ENCODE peak calls at places on chromosome 3, in four cellular contexts. Z, G, S and F are unnamed samples.

GRCh38 chr3:62727576-62727975 is 147.6 kb downstream of the CADPS start:
- DNase-seq in G (no peak), S (no peak), Z (no peak), F (no peak)

GRCh38 chr3:127256872-127257271 is 31.0 kb downstream of the PRR20G start:
- DNase-seq in S (no peak), G (no peak), Z (no peak), F (no peak)

GRCh38 chr3:127456471-127457093 is 134.0 kb downstream of the TPRA1 start:
- DNase-seq in G (no peak), Z (no peak), S (no peak), F (no peak)

GRCh38 chr3:172622916-172623700 is 87.8 kb downstream of the NCEH1 start:
- DNase-seq in Z (no peak), S (no peak), G (no peak), F (peak; percentile 52)

GRCh38 chr3:130892759-130893239 is 1.1 kb upstream of the ATP2C1 start:
- DNase-seq in G (peak; percentile 64), Z (no peak), S (peak; percentile 61), F (peak; percentile 81)

GRCh38 chr3:152622813-152623167 is 212.1 kb upstream of the P2RY1 start:
- DNase-seq in Z (no peak), S (no peak), G (no peak), F (no peak)

GRCh38 chr3:151843275-151843674 is 29.4 kb downstream of the AADAC start:
- DNase-seq in Z (no peak), S (no peak), G (no peak), F (no peak)

GRCh38 chr3:160562952-160563351 is 2.4 kb downstream of the KPNA4 start:
- DNase-seq in G (no peak), S (no peak), Z (no peak), F (no peak)

GRCh38 chr3:187291512-187292132 is at the start of gene MASP1:
- DNase-seq in Z (no peak), G (no peak), S (no peak), F (no peak)

GRCh38 chr3:6120786-6121185 is 740.1 kb upstream of the GRM7 start:
- DNase-seq in S (no peak), G (no peak), Z (no peak), F (no peak)

GRCh38 chr3:109806929-109807328 is 469.6 kb upstream of the DPPA4 start:
- DNase-seq in Z (no peak), G (no peak), S (peak; percentile 88), F (peak; percentile 5)

GRCh38 chr3:114363554-114364202 is 69.8 kb downstream of the TIGIT start:
- DNase-seq in Z (no peak), S (no peak), G (no peak), F (no peak)

GRCh38 chr3:98893740-98894139 is 7.8 kb downstream of the DCBLD2 start:
- DNase-seq in Z (no peak), S (no peak), G (no peak), F (no peak)

GRCh38 chr3:147392083-147392916 is 14.0 kb downstream of the ZIC4 start:
- DNase-seq in G (no peak), Z (no peak), S (no peak), F (no peak)

GRCh38 chr3:102092617-102093466 is 243.5 kb downstream of the NFKBIZ start:
- DNase-seq in Z (no peak), G (no peak), S (no peak), F (no peak)

GRCh38 chr3:51610708-51611107 is 60.3 kb upstream of the TEX264 start:
- DNase-seq in S (no peak), Z (no peak), G (no peak), F (no peak)

GRCh38 chr3:123105201-123106189 is 38.7 kb downstream of the PDIA5 start:
- DNase-seq in Z (no peak), G (peak; percentile 33), S (no peak), F (no peak)

GRCh38 chr3:25021816-25022215 is 406.2 kb upstream of the RARB start:
- DNase-seq in G (no peak), S (no peak), Z (no peak), F (no peak)
- TF ChIP-seq EGR1 in G (no peak), S (no peak), Z (no peak), F (no peak)

DNA sequence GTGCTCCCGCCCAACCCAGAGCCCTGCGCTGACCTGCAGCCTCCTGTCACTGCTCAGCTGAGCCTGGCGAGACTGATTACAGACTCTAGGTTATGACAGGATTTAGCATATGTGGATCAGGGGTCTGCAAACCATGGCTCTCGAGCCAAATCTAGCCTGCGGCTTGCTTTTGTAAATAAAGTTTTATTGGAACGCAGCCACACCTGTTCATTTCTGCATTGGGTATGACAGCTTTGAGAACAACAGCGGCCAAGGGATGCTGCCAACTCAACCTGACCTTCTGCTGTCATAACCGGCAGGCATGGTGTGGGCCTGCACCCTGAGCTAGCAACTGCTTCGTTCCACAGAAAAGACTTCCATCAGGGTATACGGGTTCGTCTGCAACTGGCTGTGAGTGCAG is 50.5 kb upstream of the IQSEC1 start:
- DNase-seq in S (no peak), G (no peak), Z (no peak), F (no peak)
- TF ChIP-seq EGR1 in S (no peak), G (no peak), Z (no peak), F (no peak)

GRCh38 chr3:133535971-133536634 is 37.4 kb upstream of the CDV3 start:
- DNase-seq in S (no peak), G (no peak), Z (no peak), F (no peak)
- TF ChIP-seq EGR1 in S (no peak), G (no peak), Z (no peak), F (no peak)

DNA sequence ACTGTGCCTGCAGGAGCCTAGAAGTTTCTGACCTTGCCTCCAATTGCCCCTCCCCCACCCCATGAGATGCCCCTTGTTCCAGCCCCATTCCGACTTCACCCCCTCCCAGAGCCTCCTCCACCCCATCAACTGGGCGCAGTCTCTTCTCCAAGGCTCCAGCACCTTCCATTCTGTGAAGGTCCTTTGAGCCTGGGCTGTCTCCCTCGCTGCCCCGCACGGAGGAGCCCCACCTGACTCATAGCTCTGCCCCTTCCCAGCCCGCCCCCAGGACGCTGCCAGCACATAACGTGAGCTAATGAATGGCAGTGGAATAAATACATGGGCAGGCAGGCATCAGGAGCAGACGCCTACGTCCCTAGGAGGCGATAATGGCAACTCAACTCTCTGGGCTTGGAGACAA is 113.1 kb downstream of the NUP210 start:
- DNase-seq in Z (no peak), S (no peak), G (no peak), F (no peak)
- TF ChIP-seq EGR1 in Z (no peak), S (no peak), G (no peak), F (no peak)

DNA sequence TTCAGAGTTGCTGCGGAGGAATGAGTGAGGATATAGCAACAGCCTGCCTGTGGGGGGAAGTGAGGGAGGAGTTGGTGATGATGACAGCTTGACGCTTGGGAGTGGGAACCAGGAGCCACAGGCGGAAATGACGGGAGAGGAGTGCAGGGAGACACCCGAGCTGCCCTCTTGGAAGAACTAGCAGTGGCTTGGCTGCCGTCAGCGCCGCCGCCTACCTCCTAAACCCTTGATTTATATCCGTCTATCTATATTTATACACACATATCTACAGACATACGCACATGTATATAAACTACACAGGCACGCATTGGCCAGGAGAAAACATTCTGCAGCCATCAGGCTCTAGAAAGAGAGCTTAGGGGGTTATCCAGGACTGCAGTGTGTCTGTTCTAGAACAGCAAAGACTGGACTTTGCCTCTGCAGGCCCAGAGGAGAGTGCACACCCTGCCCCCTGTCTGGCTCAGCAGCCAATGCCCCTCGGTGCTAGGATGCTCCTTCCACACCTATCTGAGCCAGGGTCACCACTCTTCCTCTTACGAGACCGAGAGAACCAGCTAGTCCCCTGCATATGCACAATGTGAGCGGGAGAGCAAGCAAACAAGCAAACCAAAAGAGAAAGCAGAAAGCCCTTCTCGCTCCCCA is 45.3 kb upstream of the MAGEF1 start:
- DNase-seq in Z (no peak), S (no peak), G (no peak), F (no peak)
- TF ChIP-seq EGR1 in Z (no peak), S (no peak), G (no peak), F (no peak)

GRCh38 chr3:32056559-32057290 is 49.7 kb upstream of the GPD1L start:
- DNase-seq in G (no peak), Z (no peak), S (no peak), F (no peak)
- TF ChIP-seq EGR1 in G (no peak), Z (no peak), S (no peak), F (no peak)

GRCh38 chr3:182238141-182238540 is 526.4 kb downstream of the SOX2 start:
- DNase-seq in Z (no peak), G (no peak), S (no peak), F (no peak)

GRCh38 chr3:182241777-182242556 is 530.2 kb downstream of the SOX2 start:
- DNase-seq in G (no peak), S (no peak), Z (no peak), F (peak; percentile 8)

GRCh38 chr3:182241196-182241776 is 529.6 kb downstream of the SOX2 start:
- DNase-seq in Z (no peak), G (no peak), S (no peak), F (no peak)

GRCh38 chr3:182240474-182240873 is 528.7 kb downstream of the SOX2 start:
- DNase-seq in S (no peak), G (no peak), Z (no peak), F (no peak)

DNA sequence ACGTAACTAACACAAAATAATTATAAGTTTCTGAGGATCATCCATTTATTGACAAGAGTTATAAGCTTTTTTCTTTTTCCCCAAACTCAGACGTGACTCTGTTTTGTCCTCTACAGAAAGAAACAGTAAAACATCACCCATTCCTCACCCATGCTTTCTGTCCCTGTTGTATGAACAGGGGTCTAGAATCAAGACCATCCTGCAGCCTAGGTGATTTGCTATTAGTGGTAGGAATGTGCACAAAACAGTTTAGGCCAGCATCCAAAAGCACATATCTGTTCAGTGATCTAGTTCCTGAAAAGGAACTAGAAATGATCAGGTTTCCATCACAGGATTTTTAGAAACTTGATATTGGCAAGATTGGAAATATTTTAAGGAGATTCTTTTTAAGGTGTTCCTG is 527.6 kb downstream of the SOX2 start:
- DNase-seq in S (no peak), G (no peak), Z (no peak), F (no peak)
- TF ChIP-seq EGR1 in S (no peak), G (no peak), Z (no peak), F (no peak)

DNA sequence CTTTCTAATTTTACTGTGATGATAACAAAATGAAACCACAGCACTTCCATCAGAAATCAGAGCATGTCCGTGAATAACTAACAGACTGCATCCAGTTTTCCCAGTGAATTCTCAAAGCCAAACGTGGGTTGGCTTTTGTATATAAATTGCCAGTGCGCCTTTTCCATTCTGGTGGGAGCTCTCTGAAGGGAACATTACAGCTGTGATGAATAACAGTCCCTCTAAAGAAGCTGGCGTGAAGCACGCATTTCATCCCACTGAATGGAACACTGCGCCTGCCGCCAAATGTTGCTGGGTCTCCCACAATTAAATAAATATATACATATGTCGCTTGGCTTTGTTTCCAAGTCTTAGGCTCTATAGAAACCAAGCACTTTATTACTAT is 113.0 kb upstream of the PFN2 start:
- DNase-seq in S (no peak), Z (no peak), G (no peak), F (no peak)
- TF ChIP-seq EGR1 in S (no peak), Z (no peak), G (no peak), F (no peak)